ENCODE peak calls at places on chromosomes 3 and 15, in five cellular contexts. Q is psoas muscle; C is heart left ventricle; A is activated CD4-positive, alpha-beta T cell treated with anti-CD3 and anti-CD28 coated beads for 4 hours; W is upper lobe of right lung. M is an unnamed sample.

GRCh38 chr15:80464952-80465645 is 60.9 kb downstream of the ARNT2 start:
- DNase-seq in W (no peak), A (no peak), C (no peak), Q (no peak), M (no peak)

GRCh38 chr3:52051444-52051843 is 4.9 kb downstream of the DUSP7 start:
- DNase-seq in W (no peak), A (no peak), C (no peak), Q (no peak), M (no peak)

GRCh38 chr15:70212288-70212962 is 114.7 kb upstream of the TLE3 start:
- DNase-seq in W (peak), Q (no peak), C (no peak), A (no peak), M (no peak)

GRCh38 chr3:14688525-14688924 is 13.6 kb downstream of the C3orf20 start:
- DNase-seq in A (no peak), W (no peak), Q (no peak), C (no peak), M (no peak)

GRCh38 chr3:64680334-64680733 is 7.5 kb downstream of the ADAMTS9 start:
- DNase-seq in A (no peak), C (no peak), W (no peak), Q (no peak), M (no peak)

GRCh38 chr3:118536764-118537163 is 497.9 kb downstream of the IGSF11 start:
- DNase-seq in Q (no peak), C (no peak), A (no peak), W (no peak), M (no peak)

GRCh38 chr3:178205750-178206149 is 330.5 kb upstream of the KCNMB2 start:
- DNase-seq in W (no peak), A (no peak), Q (no peak), C (no peak), M (no peak)

GRCh38 chr3:24734019-24734418 is 239.4 kb upstream of the THRB start:
- DNase-seq in Q (no peak), C (no peak), W (no peak), A (no peak), M (no peak)

GRCh38 chr3:71339049-71339448 is 244.5 kb downstream of the FOXP1 start:
- DNase-seq in Q (no peak), C (no peak), W (no peak), A (no peak), M (no peak)

GRCh38 chr3:61894988-61895935 is 333.9 kb downstream of the PTPRG start:
- DNase-seq in W (no peak), C (peak), A (no peak), Q (no peak), M (no peak)

GRCh38 chr15:35181538-35181937 is 96.4 kb upstream of the NANOGP8 start:
- DNase-seq in W (no peak), Q (no peak), A (no peak), C (no peak), M (no peak)

GRCh38 chr3:18424213-18424861 is 802 bp downstream of the SATB1 start:
- DNase-seq in W (peak), A (no peak), Q (peak), C (peak), M (no peak)

GRCh38 chr3:116165190-116165589 is 280.1 kb downstream of the LSAMP start:
- DNase-seq in W (no peak), C (no peak), A (no peak), Q (no peak), M (no peak)

GRCh38 chr3:156997351-156997750 is 162.6 kb downstream of the CCNL1 start:
- DNase-seq in Q (no peak), W (no peak), A (no peak), C (no peak), M (no peak)

GRCh38 chr15:88982304-88982945 is 69.2 kb upstream of the MFGE8 start:
- DNase-seq in Q (peak), C (peak), A (no peak), W (no peak), M (no peak)

GRCh38 chr15:28122038-28122949 is 23.2 kb upstream of the OCA2 start:
- DNase-seq in W (peak), A (no peak), C (no peak), Q (no peak), M (no peak)

GRCh38 chr15:82533801-82534200 is 6.5 kb downstream of the RPS17 start:
- DNase-seq in C (no peak), W (no peak), Q (no peak), A (no peak), M (no peak)

GRCh38 chr15:40338921-40339620 is 1.7 kb downstream of the CCDC9B start:
- DNase-seq in A (no peak), W (no peak), C (peak), Q (peak), M (no peak)